ENCODE peak calls at places on chromosomes 6 and 20, in six cellular contexts. U is tibial nerve, O is tibial artery, X is RWPE1, Y is GM12865, L is A549. B is an unnamed sample.

GRCh38 chr20:23995905-23996666 is 7.5 kb upstream of the GGTLC1 start:
- DNase-seq in U (peak), O (no peak), X (peak), Y (peak), L (peak), B (no peak)

GRCh38 chr6:1608222-1608975 is 1.3 kb upstream of the FOXC1 start:
- DNase-seq in U (no peak), O (no peak), X (no peak), Y (no peak), L (no peak), B (peak)

GRCh38 chr6:37524919-37525318 is 25.2 kb upstream of the CCDC167 start:
- DNase-seq in U (no peak), O (no peak), X (no peak), Y (no peak), L (no peak), B (no peak)

GRCh38 chr20:24420567-24420966 is 48.9 kb upstream of the SYNDIG1 start:
- DNase-seq in U (no peak), O (no peak), X (no peak), Y (no peak), L (no peak), B (no peak)

GRCh38 chr6:167564416-167565250 is 239.7 kb downstream of the TTLL2 start:
- DNase-seq in U (no peak), O (no peak), X (no peak), Y (no peak), L (no peak), B (no peak)

GRCh38 chr6:159204605-159205004 is 35.4 kb downstream of the FNDC1 start:
- DNase-seq in U (no peak), O (no peak), X (no peak), Y (no peak), L (no peak), B (no peak)

GRCh38 chr6:52995913-52996685 is 1.0 kb upstream of the GSTA4 start:
- DNase-seq in U (no peak), O (peak), X (no peak), Y (peak), L (peak), B (no peak)

GRCh38 chr6:115634899-115635298 is 425.8 kb downstream of the FRK start:
- DNase-seq in U (no peak), O (no peak), X (no peak), Y (no peak), L (no peak), B (no peak)

GRCh38 chr6:34522740-34523139 is 33.4 kb downstream of the SPDEF start:
- DNase-seq in U (no peak), O (no peak), X (no peak), Y (no peak), L (no peak), B (no peak)

GRCh38 chr6:166032366-166033171 is 135.1 kb downstream of the TBXT start:
- DNase-seq in U (no peak), O (no peak), X (no peak), Y (peak), L (peak), B (no peak)

GRCh38 chr6:143564484-143565017 is 53.0 kb upstream of the FUCA2 start:
- DNase-seq in U (no peak), O (no peak), X (no peak), Y (no peak), L (no peak), B (no peak)

GRCh38 chr20:58075565-58075964 is 152.9 kb downstream of the ANKRD60 start:
- DNase-seq in U (no peak), O (no peak), X (no peak), Y (no peak), L (no peak), B (peak)

GRCh38 chr6:6738922-6739717 is 150.6 kb downstream of the LY86 start:
- DNase-seq in U (no peak), O (no peak), X (no peak), Y (no peak), L (no peak), B (no peak)

GRCh38 chr6:114862064-114862463 is 519.2 kb upstream of the HS3ST5 start:
- DNase-seq in U (no peak), O (no peak), X (no peak), Y (no peak), L (no peak), B (no peak)

GRCh38 chr6:16322666-16323312 is 84.4 kb downstream of the GMPR start:
- DNase-seq in U (no peak), O (peak), X (peak), Y (peak), L (no peak), B (no peak)

GRCh38 chr20:52259295-52259694 is 67.7 kb upstream of the ZFP64 start:
- DNase-seq in U (no peak), O (no peak), X (no peak), Y (no peak), L (no peak), B (no peak)

GRCh38 chr6:15129872-15130271 is 116.0 kb upstream of the JARID2 start:
- DNase-seq in U (no peak), O (no peak), X (no peak), Y (no peak), L (no peak), B (no peak)

GRCh38 chr6:1404066-1404712 is 14.8 kb downstream of the FOXF2 start:
- DNase-seq in U (no peak), O (no peak), X (no peak), Y (no peak), L (no peak), B (no peak)

GRCh38 chr6:16974729-16975359 is 127.0 kb upstream of the STMND1 start:
- DNase-seq in U (no peak), O (no peak), X (no peak), Y (no peak), L (no peak), B (no peak)

GRCh38 chr20:47396762-47397476 is 40.4 kb upstream of the ZMYND8 start:
- DNase-seq in U (no peak), O (no peak), X (no peak), Y (no peak), L (peak), B (no peak)

GRCh38 chr20:58690851-58691250 is 1.7 kb upstream of the NPEPL1 start:
- DNase-seq in U (no peak), O (peak), X (no peak), Y (no peak), L (no peak), B (peak)

GRCh38 chr20:44848254-44849015 is 37.1 kb upstream of the YWHAB start:
- DNase-seq in U (no peak), O (no peak), X (peak), Y (no peak), L (no peak), B (no peak)

GRCh38 chr20:9689041-9689440 is 149.8 kb downstream of the PAK5 start:
- DNase-seq in U (no peak), O (no peak), X (no peak), Y (no peak), L (no peak), B (no peak)

GRCh38 chr6:29943053-29943966 is 978 bp downstream of the HLA-A start:
- DNase-seq in U (no peak), O (no peak), X (no peak), Y (peak), L (no peak), B (no peak)

GRCh38 chr6:29946380-29946779 is 4.0 kb downstream of the HLA-A start:
- DNase-seq in U (no peak), O (no peak), X (no peak), Y (no peak), L (no peak), B (no peak)

GRCh38 chr6:29946787-29947186 is 4.5 kb downstream of the HLA-A start:
- DNase-seq in U (no peak), O (no peak), X (no peak), Y (no peak), L (no peak), B (no peak)

GRCh38 chr6:29947292-29947980 is 5.1 kb downstream of the HLA-A start:
- DNase-seq in U (no peak), O (no peak), X (no peak), Y (no peak), L (no peak), B (no peak)

GRCh38 chr6:29945421-29945820 is 3.1 kb downstream of the HLA-A start:
- DNase-seq in U (no peak), O (no peak), X (no peak), Y (no peak), L (no peak), B (no peak)
- TF ChIP-seq CTCF in U (no peak), O (no peak), X (no peak), Y (no peak), L (no peak), B (no peak)

GRCh38 chr6:111087106-111087835 is at the start of gene SLC16A10:
- DNase-seq in U (no peak), O (peak), X (peak), Y (peak), L (peak), B (no peak)
- TF ChIP-seq CTCF in U (no peak), O (no peak), X (no peak), Y (no peak), L (no peak), B (no peak)

DNA sequence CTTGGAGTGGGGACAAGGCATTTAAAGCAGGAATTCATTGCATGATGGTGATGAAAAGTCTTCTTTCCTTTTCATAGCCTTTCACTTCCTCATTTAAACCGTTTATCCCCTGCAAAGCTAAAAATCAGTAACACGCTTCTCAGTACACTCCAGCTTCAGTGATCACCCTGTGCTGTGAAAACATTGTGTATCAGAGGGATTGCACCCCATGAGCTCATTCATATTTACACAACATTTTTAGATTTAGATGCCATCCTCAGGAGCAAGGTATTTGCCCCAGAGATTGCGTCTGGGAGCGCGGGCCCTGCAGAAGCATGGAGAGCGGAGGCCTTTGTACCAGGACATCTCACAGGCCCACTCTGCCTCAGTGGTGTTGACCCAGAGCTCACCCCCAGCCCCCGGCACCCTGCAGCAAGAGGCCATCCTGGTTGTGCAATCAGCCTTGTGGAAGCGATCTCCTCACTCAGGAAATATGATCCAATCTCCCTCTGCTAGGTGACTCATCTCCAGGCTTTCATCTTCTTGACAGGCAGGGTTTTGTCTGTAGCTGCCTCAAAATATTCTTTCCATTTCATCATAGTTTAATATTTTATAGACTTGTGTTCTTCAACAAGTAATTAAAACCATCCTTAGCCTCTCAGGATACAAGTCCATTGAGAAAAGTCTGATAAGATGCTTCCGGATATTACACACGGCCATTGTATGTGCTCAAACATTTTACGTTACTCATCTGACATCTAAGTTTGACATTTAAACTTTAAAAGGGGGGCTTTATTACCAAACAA is 38.9 kb upstream of the THBS2 start:
- DNase-seq in U (peak), O (peak), X (peak), Y (no peak), L (peak), B (no peak)
- TF ChIP-seq CTCF in U (no peak), O (no peak), X (no peak), Y (no peak), L (no peak), B (no peak)

DNA sequence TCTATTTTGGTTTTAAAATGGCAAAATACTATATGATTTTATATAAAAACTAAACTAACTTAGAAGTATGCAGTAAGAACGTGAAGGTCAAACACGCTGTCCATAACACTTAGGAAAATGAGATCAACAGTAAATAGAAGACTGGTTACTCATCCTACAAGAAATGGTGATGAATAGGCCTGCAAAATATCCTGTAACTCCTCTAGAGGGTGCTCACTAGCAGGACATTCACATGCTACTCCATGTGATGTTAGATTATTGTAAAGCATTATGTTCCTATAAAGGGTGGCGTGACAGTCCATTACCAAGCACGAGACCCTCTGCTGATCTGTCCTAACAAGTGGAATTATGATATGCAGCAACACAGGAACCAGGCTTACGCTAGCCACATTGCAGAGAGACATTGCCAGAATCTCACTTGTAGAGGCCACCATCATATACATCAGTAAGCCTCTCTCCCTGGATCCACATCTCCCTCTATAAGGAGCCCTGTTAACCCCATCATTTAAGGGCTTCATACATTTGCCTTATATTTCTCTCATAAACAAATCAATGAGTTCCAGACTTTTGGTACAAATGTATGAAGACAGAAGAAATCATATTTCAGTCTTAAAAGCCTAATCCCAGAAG is 18.0 kb upstream of the DEFB129 start:
- DNase-seq in U (no peak), O (no peak), X (peak), Y (peak), L (peak), B (no peak)
- TF ChIP-seq CTCF in U (peak), O (peak), X (peak), Y (peak), L (peak), B (peak)

DNA sequence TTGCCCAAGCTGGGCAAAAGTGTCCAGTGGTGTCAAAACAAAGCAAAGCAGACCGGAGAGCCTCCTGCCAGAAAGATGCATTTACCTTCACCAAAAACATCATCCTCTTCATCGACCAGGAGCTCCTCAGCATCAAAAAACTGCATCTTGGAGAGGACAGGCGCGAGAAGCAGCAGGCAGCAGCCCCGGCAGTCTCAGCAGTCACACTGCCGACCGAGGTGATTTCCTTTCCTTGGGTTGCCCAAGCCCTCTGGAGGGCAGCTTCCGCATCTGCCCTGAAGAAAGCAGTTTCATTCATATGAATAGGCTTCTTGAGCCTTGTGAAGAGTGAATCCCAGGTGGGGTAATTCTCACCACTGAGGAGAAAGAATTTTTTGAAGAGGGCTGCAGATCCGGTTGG is at the start of gene RIPOR2:
- DNase-seq in U (no peak), O (no peak), X (no peak), Y (peak), L (peak), B (no peak)
- TF ChIP-seq CTCF in U (no peak), O (no peak), X (no peak), Y (peak), L (no peak), B (no peak)

GRCh38 chr6:121216928-121217327 is 117.4 kb downstream of the TBC1D32 start:
- DNase-seq in U (no peak), O (no peak), X (no peak), Y (no peak), L (no peak), B (no peak)

GRCh38 chr6:121223930-121224329 is 110.3 kb downstream of the TBC1D32 start:
- DNase-seq in U (no peak), O (no peak), X (no peak), Y (no peak), L (no peak), B (no peak)

GRCh38 chr6:121223212-121223611 is 111.1 kb downstream of the TBC1D32 start:
- DNase-seq in U (no peak), O (no peak), X (no peak), Y (no peak), L (no peak), B (no peak)

DNA sequence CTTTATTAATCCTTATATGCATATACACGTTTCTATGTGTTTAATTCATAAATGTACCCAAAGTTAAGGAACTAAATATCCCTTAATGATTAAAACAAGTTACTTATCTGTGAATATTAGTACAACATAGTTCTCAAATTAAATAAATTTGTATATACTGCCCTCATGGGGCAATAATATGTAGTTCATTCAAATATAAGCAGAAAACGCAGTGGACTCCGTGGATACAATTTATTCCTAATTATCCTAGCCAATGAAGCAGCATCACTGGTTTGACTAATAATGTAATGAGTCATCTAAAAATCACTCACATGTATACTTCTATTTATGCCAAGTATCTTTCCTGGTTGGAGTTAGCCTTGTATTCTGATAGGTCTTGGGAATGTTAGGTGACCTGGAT is 111.6 kb downstream of the TBC1D32 start:
- DNase-seq in U (no peak), O (no peak), X (peak), Y (no peak), L (peak), B (no peak)
- TF ChIP-seq CTCF in U (no peak), O (no peak), X (peak), Y (no peak), L (peak), B (no peak)

DNA sequence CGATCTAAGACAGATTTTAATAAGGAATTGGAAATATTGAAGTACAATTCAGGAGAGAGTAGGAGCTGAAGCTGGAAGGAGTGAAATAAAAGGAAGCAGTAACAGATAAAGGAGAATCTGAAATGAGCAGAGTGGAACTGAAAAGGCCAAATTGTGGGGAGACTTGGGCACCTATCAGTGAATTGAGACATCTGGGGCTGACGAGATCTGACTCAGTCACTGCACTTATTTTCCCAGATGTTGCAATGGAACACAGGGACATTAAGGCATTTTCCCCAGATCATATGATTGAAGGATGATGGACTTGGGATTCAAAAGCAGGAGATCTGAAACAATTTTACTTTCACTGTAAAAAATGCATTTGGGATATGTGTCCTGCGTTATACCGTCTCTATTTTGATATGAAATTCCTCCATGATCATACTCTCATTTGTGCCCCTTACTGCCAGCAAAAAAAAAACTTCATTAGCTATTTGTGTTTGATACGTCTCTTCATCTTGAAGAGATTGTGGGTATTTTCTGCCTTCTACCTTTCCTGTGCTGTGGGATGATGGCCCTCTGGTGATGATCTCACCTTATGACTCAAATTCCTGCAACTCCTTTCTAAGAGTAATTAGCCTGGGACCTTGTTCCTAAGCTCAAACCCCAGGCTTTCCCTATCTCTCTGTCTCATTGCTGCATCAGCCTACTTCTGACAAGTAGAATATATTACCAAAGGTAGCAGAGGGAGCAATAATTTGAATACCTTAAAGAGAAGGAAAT is 278.5 kb upstream of the MAN1A1 start:
- DNase-seq in U (no peak), O (no peak), X (peak), Y (no peak), L (no peak), B (no peak)
- TF ChIP-seq CTCF in U (no peak), O (no peak), X (no peak), Y (no peak), L (no peak), B (no peak)

GRCh38 chr6:45574013-45574412 is 196.3 kb upstream of the SUPT3H start:
- DNase-seq in U (no peak), O (no peak), X (no peak), Y (no peak), L (no peak), B (no peak)

GRCh38 chr6:45568626-45569025 is 190.9 kb upstream of the SUPT3H start:
- DNase-seq in U (no peak), O (no peak), X (no peak), Y (no peak), L (no peak), B (no peak)

GRCh38 chr6:45572833-45573232 is 195.1 kb upstream of the SUPT3H start:
- DNase-seq in U (no peak), O (no peak), X (no peak), Y (no peak), L (no peak), B (no peak)

GRCh38 chr6:45569210-45569945 is 191.6 kb upstream of the SUPT3H start:
- DNase-seq in U (no peak), O (no peak), X (no peak), Y (no peak), L (no peak), B (no peak)

DNA sequence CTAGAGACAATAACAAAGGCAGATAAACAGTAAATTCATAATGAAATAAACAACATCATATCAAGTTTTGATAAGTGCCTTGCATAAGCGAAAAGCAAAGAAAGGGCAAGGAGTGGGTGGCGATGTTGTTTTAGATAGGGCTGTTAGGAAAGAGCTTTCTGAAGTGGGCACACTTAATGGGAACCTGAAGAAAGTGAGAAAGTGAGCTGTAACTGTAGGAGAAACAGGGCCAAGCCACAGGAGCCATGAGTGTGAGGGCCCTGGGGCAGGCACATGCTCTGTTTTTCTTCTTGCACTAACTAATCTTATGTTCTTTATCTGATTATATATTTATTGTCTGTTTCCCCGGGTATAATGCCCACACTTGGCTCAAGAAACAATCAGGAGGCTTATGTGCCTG is 193.4 kb upstream of the SUPT3H start:
- DNase-seq in U (no peak), O (no peak), X (no peak), Y (no peak), L (no peak), B (no peak)
- TF ChIP-seq CTCF in U (no peak), O (no peak), X (no peak), Y (no peak), L (no peak), B (no peak)